ENCODE peak calls at places on chromosomes 1 and 21, in six cellular contexts. One of them, this sample, is unnamed.

GRCh38 chr1:67759692-67760029 is 73.6 kb downstream of the GNG12 start:
- DNase-seq in H9: no peak
- DNase-seq in IMR-90: peak; percentile 42
- DNase-seq in H1: no peak
- DNase-seq in mesenchymal stem cell: no peak
- DNase-seq in trophoblast cell: peak; percentile 30
- DNase-seq in this sample: no peak

GRCh38 chr1:47574451-47575165 is 136.8 kb downstream of the FOXD2 start:
- DNase-seq in H9: no peak
- DNase-seq in IMR-90: no peak
- DNase-seq in H1: no peak
- DNase-seq in mesenchymal stem cell: no peak
- DNase-seq in trophoblast cell: no peak
- DNase-seq in this sample: no peak

GRCh38 chr1:35029756-35030155 is 2.0 kb downstream of the ZMYM6 start:
- DNase-seq in H9: no peak
- DNase-seq in IMR-90: no peak
- DNase-seq in H1: no peak
- DNase-seq in mesenchymal stem cell: peak; percentile 21
- DNase-seq in trophoblast cell: no peak
- DNase-seq in this sample: no peak

GRCh38 chr1:180800945-180801344 is 111.8 kb upstream of the KIAA1614 start:
- DNase-seq in H9: no peak
- DNase-seq in IMR-90: no peak
- DNase-seq in H1: no peak
- DNase-seq in mesenchymal stem cell: no peak
- DNase-seq in trophoblast cell: no peak
- DNase-seq in this sample: no peak

GRCh38 chr21:41164981-41165650 is 2.8 kb upstream of the BACE2 start:
- DNase-seq in H9: no peak
- DNase-seq in IMR-90: peak; percentile 58
- DNase-seq in H1: no peak
- DNase-seq in mesenchymal stem cell: no peak
- DNase-seq in trophoblast cell: no peak
- DNase-seq in this sample: no peak

GRCh38 chr21:14453339-14453738 is 70.4 kb upstream of the HSPA13 start:
- DNase-seq in H9: no peak
- DNase-seq in IMR-90: no peak
- DNase-seq in H1: no peak
- DNase-seq in mesenchymal stem cell: no peak
- DNase-seq in trophoblast cell: no peak
- DNase-seq in this sample: no peak

GRCh38 chr1:229871078-229871676 is 195.9 kb upstream of the GALNT2 start:
- DNase-seq in H9: no peak
- DNase-seq in IMR-90: no peak
- DNase-seq in H1: no peak
- DNase-seq in mesenchymal stem cell: no peak
- DNase-seq in trophoblast cell: no peak
- DNase-seq in this sample: no peak

GRCh38 chr1:113758631-113759340 is 500 bp downstream of the PHTF1 start:
- DNase-seq in H9: peak; percentile 80
- DNase-seq in IMR-90: peak; percentile 25
- DNase-seq in H1: peak; percentile 7
- DNase-seq in mesenchymal stem cell: peak; percentile 75
- DNase-seq in trophoblast cell: peak; percentile 68
- DNase-seq in this sample: peak; percentile 83

GRCh38 chr1:173715538-173715844 is 710 bp downstream of the KLHL20 start:
- DNase-seq in H9: no peak
- DNase-seq in IMR-90: no peak
- DNase-seq in H1: no peak
- DNase-seq in mesenchymal stem cell: no peak
- DNase-seq in trophoblast cell: peak; percentile 50
- DNase-seq in this sample: no peak

GRCh38 chr1:29152046-29152805 is 28.5 kb upstream of the TMEM200B start:
- DNase-seq in H9: no peak
- DNase-seq in IMR-90: no peak
- DNase-seq in H1: no peak
- DNase-seq in mesenchymal stem cell: no peak
- DNase-seq in trophoblast cell: peak; percentile 87
- DNase-seq in this sample: no peak

GRCh38 chr1:13911697-13912619 is 212.0 kb downstream of the PRDM2 start:
- DNase-seq in H9: no peak
- DNase-seq in IMR-90: no peak
- DNase-seq in H1: no peak
- DNase-seq in mesenchymal stem cell: no peak
- DNase-seq in trophoblast cell: no peak
- DNase-seq in this sample: no peak

GRCh38 chr1:13913396-13913795 is 213.4 kb downstream of the PRDM2 start:
- DNase-seq in H9: no peak
- DNase-seq in IMR-90: no peak
- DNase-seq in H1: no peak
- DNase-seq in mesenchymal stem cell: no peak
- DNase-seq in trophoblast cell: no peak
- DNase-seq in this sample: no peak

GRCh38 chr1:13917607-13918006 is 217.6 kb downstream of the PRDM2 start:
- DNase-seq in H9: no peak
- DNase-seq in IMR-90: no peak
- DNase-seq in H1: no peak
- DNase-seq in mesenchymal stem cell: no peak
- DNase-seq in trophoblast cell: no peak
- DNase-seq in this sample: no peak

GRCh38 chr1:13921190-13921589 is 221.2 kb downstream of the PRDM2 start:
- DNase-seq in H9: no peak
- DNase-seq in IMR-90: no peak
- DNase-seq in H1: no peak
- DNase-seq in mesenchymal stem cell: no peak
- DNase-seq in trophoblast cell: no peak
- DNase-seq in this sample: no peak

DNA sequence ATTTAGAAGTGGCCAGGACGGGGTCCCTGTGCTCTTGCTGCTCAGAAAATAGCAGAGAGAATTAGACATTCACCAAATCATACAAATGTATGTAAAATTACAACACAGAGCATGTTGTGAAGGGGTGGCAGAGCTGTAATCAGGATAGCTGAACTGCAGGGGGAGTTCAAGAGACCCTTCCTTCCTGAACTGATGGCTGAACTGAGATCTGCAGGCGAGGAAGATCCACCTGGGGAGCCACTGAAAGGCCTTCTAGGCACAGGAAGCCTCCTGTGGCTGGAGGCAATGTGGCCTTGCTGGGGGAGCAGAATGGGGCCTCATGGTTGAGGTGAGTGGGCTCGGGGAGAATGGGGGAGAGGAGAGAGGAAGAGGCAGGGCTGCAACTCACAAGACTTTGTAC is 216.5 kb downstream of the PRDM2 start:
- DNase-seq in H9: no peak
- DNase-seq in IMR-90: no peak
- DNase-seq in H1: no peak
- DNase-seq in mesenchymal stem cell: no peak
- DNase-seq in trophoblast cell: no peak
- DNase-seq in this sample: no peak
- H3K14ac ChIP-seq in H9: no peak overlapping the region
- H3K14ac ChIP-seq in IMR-90: no peak overlapping the region
- H3K14ac ChIP-seq in H1: no peak overlapping the region
- H3K14ac ChIP-seq in mesenchymal stem cell: no peak overlapping the region
- H3K14ac ChIP-seq in trophoblast cell: no peak overlapping the region
- H3K14ac ChIP-seq in this sample: no peak overlapping the region

GRCh38 chr1:30976143-30976542 is 67.6 kb upstream of the SDC3 start:
- DNase-seq in H9: no peak
- DNase-seq in IMR-90: peak; percentile 31
- DNase-seq in H1: no peak
- DNase-seq in mesenchymal stem cell: peak; percentile 29
- DNase-seq in trophoblast cell: no peak
- DNase-seq in this sample: no peak
- H2AK5ac ChIP-seq in H9: no peak overlapping the region
- H2AK5ac ChIP-seq in IMR-90: no peak overlapping the region
- H2AK5ac ChIP-seq in H1: no peak overlapping the region
- H2AK5ac ChIP-seq in mesenchymal stem cell: no peak overlapping the region
- H2AK5ac ChIP-seq in trophoblast cell: no peak overlapping the region
- H2AK5ac ChIP-seq in this sample: no peak overlapping the region

DNA sequence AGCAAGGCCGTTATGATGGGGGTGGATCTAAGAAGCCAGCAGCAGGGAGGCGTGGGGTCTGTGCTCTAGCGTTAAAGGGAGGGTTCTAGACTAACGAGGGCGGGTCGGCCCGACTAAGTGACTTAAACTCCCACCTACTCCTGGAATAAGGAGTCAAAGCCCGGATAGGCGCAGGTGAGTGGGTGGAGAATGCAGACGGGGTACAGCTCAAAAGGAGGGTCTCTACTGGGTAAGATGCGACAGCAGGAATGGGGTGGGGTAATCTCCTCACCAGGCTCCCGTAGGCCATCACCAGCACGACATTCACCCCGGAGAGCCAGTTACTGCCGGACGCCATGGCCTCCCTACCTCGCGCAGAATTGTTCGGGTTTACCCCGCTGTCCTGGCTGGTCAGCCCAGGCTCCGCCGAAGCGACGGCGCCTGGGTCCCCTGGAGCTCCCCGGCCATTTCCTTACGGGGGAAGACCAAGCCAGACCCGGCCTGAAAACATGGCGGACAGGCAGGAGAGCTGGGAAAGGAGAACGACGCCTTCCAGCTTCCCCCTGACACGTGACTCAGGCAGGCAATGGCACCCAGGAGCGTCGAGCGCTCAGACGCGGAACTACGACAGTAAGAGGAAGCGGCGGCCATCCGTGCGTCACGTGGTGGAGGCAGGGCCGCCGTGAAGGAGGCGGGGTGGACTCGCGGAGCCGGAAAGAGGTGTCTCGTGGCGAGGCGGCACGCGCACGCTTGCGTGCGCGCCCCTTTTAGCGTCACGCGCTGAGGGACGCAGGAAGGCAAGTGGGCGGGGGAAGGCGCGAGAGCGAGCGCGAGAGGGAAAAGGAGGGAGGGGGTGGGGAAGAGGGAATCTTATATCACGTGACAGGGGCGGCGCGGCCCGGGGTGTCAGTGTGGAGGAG is at the start of gene UBAP2L:
- DNase-seq in H9: peak; percentile 100
- DNase-seq in IMR-90: peak; percentile 99
- DNase-seq in H1: peak; percentile 99
- DNase-seq in mesenchymal stem cell: peak; percentile 99
- DNase-seq in trophoblast cell: peak; percentile 100
- DNase-seq in this sample: peak; percentile 99
- H3K18ac ChIP-seq in H9: peak within 1 kb of the TSS; percentile 88
- H3K18ac ChIP-seq in IMR-90: peak within 1 kb of the TSS; percentile 88
- H3K18ac ChIP-seq in H1: peak within 1 kb of the TSS; percentile 95
- H3K18ac ChIP-seq in mesenchymal stem cell: peak within 1 kb of the TSS; percentile 98
- H3K18ac ChIP-seq in trophoblast cell: peak within 1 kb of the TSS; percentile 97
- H3K18ac ChIP-seq in this sample: peak within 1 kb of the TSS; percentile 99

GRCh38 chr21:45382698-45383000 is 22.3 kb upstream of the COL18A1 start:
- DNase-seq in H9: no peak
- DNase-seq in IMR-90: no peak
- DNase-seq in H1: no peak
- DNase-seq in mesenchymal stem cell: no peak
- DNase-seq in trophoblast cell: no peak
- DNase-seq in this sample: no peak
- H3K14ac ChIP-seq in H9: no peak overlapping the region
- H3K14ac ChIP-seq in IMR-90: no peak overlapping the region
- H3K14ac ChIP-seq in H1: no peak overlapping the region
- H3K14ac ChIP-seq in mesenchymal stem cell: no peak overlapping the region
- H3K14ac ChIP-seq in trophoblast cell: no peak overlapping the region
- H3K14ac ChIP-seq in this sample: no peak overlapping the region

DNA sequence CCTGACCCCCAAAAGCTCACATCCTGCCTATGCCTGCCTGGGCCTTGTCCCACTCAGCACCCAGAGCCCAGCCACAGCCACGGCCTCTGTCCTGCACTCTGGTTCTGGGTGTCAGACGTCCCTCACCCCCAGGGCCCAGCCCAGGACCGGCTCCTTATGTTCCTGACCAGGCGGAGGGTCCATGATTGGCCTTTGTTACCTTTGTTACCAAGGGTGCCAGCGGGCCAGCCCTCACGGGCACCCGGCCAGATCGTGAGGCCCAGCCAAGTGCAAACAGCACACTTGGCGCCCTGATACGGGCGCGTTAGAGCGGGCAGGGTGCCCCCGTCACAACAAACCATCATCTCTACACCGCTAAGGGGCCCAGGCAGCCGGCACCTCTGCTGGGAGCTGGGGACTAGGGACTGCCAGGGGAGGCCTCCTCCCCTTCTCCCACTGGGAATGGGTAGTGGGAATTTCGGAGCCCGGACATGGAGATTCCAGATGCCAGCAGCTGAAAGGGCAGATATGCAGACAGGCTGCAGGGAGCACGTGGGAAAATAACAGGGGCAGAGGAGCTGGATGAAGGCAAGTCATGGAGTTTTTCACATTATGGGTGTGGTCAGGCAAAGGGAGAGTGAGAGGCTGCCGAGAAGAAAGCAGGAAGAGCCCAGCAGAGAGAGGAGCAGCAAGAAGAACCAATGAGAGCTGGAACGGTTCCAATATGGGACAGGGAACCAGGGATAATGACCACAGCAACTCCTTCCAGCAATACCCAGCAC is 22.1 kb downstream of the HSPG2 start:
- DNase-seq in H9: no peak
- DNase-seq in IMR-90: no peak
- DNase-seq in H1: no peak
- DNase-seq in mesenchymal stem cell: peak; percentile 45
- DNase-seq in trophoblast cell: no peak
- DNase-seq in this sample: no peak
- H2AK5ac ChIP-seq in H9: no peak overlapping the region
- H2AK5ac ChIP-seq in IMR-90: no peak overlapping the region
- H2AK5ac ChIP-seq in H1: peak overlapping the region; percentile 61
- H2AK5ac ChIP-seq in mesenchymal stem cell: peak overlapping the region; percentile 76
- H2AK5ac ChIP-seq in trophoblast cell: peak overlapping the region; percentile 1
- H2AK5ac ChIP-seq in this sample: peak overlapping the region; percentile 73

GRCh38 chr1:56493826-56494225 is 85.5 kb downstream of the PLPP3 start:
- DNase-seq in H9: no peak
- DNase-seq in IMR-90: no peak
- DNase-seq in H1: no peak
- DNase-seq in mesenchymal stem cell: no peak
- DNase-seq in trophoblast cell: no peak
- DNase-seq in this sample: no peak
- H3K18ac ChIP-seq in H9: no peak overlapping the region
- H3K18ac ChIP-seq in IMR-90: no peak overlapping the region
- H3K18ac ChIP-seq in H1: no peak overlapping the region
- H3K18ac ChIP-seq in mesenchymal stem cell: no peak overlapping the region
- H3K18ac ChIP-seq in trophoblast cell: peak overlapping the region; percentile 24
- H3K18ac ChIP-seq in this sample: no peak overlapping the region

DNA sequence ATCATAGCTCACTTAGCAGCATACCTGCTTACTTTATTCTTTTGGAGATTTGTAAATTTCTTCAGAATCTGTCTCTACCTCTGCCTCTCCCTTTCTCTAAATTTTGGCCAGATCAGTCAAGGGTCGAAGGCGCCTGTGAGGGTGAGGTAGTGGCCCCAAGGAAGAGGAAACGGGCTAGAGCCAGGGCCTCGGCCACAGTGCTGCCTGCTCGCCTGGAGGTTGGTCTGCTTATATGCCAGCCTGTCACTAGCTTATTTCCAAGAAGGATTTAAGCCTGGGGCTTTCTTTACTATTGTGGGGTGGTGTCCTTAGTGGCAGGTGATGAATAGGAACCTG is 19.6 kb downstream of the PEX14 start:
- DNase-seq in H9: no peak
- DNase-seq in IMR-90: no peak
- DNase-seq in H1: no peak
- DNase-seq in mesenchymal stem cell: no peak
- DNase-seq in trophoblast cell: no peak
- DNase-seq in this sample: no peak
- H3K14ac ChIP-seq in H9: no peak overlapping the region
- H3K14ac ChIP-seq in IMR-90: no peak overlapping the region
- H3K14ac ChIP-seq in H1: no peak overlapping the region
- H3K14ac ChIP-seq in mesenchymal stem cell: no peak overlapping the region
- H3K14ac ChIP-seq in trophoblast cell: no peak overlapping the region
- H3K14ac ChIP-seq in this sample: no peak overlapping the region

GRCh38 chr1:10398734-10399486 is at the start of gene PGD:
- DNase-seq in H9: peak; percentile 98
- DNase-seq in IMR-90: peak; percentile 98
- DNase-seq in H1: peak; percentile 87
- DNase-seq in mesenchymal stem cell: peak; percentile 99
- DNase-seq in trophoblast cell: peak; percentile 99
- DNase-seq in this sample: peak; percentile 97
- H2AK5ac ChIP-seq in H9: no peak within 1 kb of the TSS
- H2AK5ac ChIP-seq in IMR-90: peak within 1 kb of the TSS; percentile 60
- H2AK5ac ChIP-seq in H1: no peak within 1 kb of the TSS
- H2AK5ac ChIP-seq in mesenchymal stem cell: no peak within 1 kb of the TSS
- H2AK5ac ChIP-seq in trophoblast cell: no peak within 1 kb of the TSS
- H2AK5ac ChIP-seq in this sample: peak within 1 kb of the TSS; percentile 63

GRCh38 chr1:1019122-1019999 is 559 bp upstream of the AGRN start:
- DNase-seq in H9: peak; percentile 79
- DNase-seq in IMR-90: peak; percentile 75
- DNase-seq in H1: no peak
- DNase-seq in mesenchymal stem cell: peak; percentile 81
- DNase-seq in trophoblast cell: peak; percentile 85
- DNase-seq in this sample: peak; percentile 86
- H3K18ac ChIP-seq in H9: no peak overlapping the region
- H3K18ac ChIP-seq in IMR-90: no peak overlapping the region
- H3K18ac ChIP-seq in H1: no peak overlapping the region
- H3K18ac ChIP-seq in mesenchymal stem cell: no peak overlapping the region
- H3K18ac ChIP-seq in trophoblast cell: peak overlapping the region; percentile 54
- H3K18ac ChIP-seq in this sample: peak overlapping the region; percentile 95

This sample was measured in neuronal stem cell.